ENCODE peak calls at places on chromosomes 2 and 18, in six cellular contexts. E is Panc1, M is SK-N-SH, P is pancreas, Z is ovary, O is HCT116. D is an unnamed sample.

GRCh38 chr18:1062592-1062991 is 157.9 kb downstream of the ADCYAP1 start:
- DNase-seq in E (no peak), M (no peak), P (no peak), Z (no peak), O (no peak), D (no peak)

GRCh38 chr2:38626326-38627031 is 23.8 kb upstream of the HNRNPLL start:
- DNase-seq in E (no peak), M (no peak), P (no peak), Z (no peak), O (no peak), D (no peak)

GRCh38 chr2:166784296-166784946 is 103.9 kb upstream of the XIRP2 start:
- DNase-seq in E (no peak), M (no peak), P (no peak), Z (no peak), O (no peak), D (no peak)

GRCh38 chr18:3722662-3723433 is 272.9 kb downstream of the TGIF1 start:
- DNase-seq in E (no peak), M (no peak), P (no peak), Z (no peak), O (no peak), D (no peak)

GRCh38 chr2:219689676-219690628 is 62.5 kb downstream of the SLC4A3 start:
- DNase-seq in E (no peak), M (peak; percentile 60), P (no peak), Z (peak; percentile 51), O (no peak), D (peak; percentile 77)

GRCh38 chr2:46144133-46144800 is 152.9 kb upstream of the EPAS1 start:
- DNase-seq in E (no peak), M (no peak), P (no peak), Z (no peak), O (no peak), D (no peak)

GRCh38 chr2:219119422-219120043 is 41.1 kb downstream of the NHEJ1 start:
- DNase-seq in E (no peak), M (peak; percentile 77), P (peak; percentile 51), Z (peak; percentile 44), O (peak; percentile 27), D (peak; percentile 83)

GRCh38 chr2:1626271-1626681 is 118.0 kb downstream of the PXDN start:
- DNase-seq in E (no peak), M (no peak), P (no peak), Z (no peak), O (no peak), D (no peak)

GRCh38 chr2:174613545-174613944 is 15.9 kb upstream of the WIPF1 start:
- DNase-seq in E (no peak), M (no peak), P (no peak), Z (no peak), O (no peak), D (no peak)
- H3K4me1 ChIP-seq in E (peaks cover 5% of the 10 kb centered on the region), M (peaks cover 14% of the 10 kb centered on the region), P (peaks cover 24% of the 10 kb centered on the region), Z (peaks cover 2% of the 10 kb centered on the region), O (no peaks in the 10 kb centered on the region), D (peaks cover 46% of the 10 kb centered on the region)

GRCh38 chr2:233400341-233400740 is 46.0 kb downstream of the DGKD start:
- DNase-seq in E (no peak), M (no peak), P (no peak), Z (no peak), O (no peak), D (no peak)

GRCh38 chr2:233402346-233402745 is 48.1 kb downstream of the DGKD start:
- DNase-seq in E (no peak), M (no peak), P (no peak), Z (no peak), O (no peak), D (no peak)

GRCh38 chr2:233400961-233401360 is 46.7 kb downstream of the DGKD start:
- DNase-seq in E (no peak), M (no peak), P (no peak), Z (no peak), O (no peak), D (no peak)

GRCh38 chr2:233402774-233403173 is 48.5 kb downstream of the DGKD start:
- DNase-seq in E (no peak), M (no peak), P (no peak), Z (no peak), O (no peak), D (no peak)

GRCh38 chr2:233399306-233400225 is 45.3 kb downstream of the DGKD start:
- DNase-seq in E (no peak), M (peak; percentile 41), P (no peak), Z (no peak), O (no peak), D (no peak)
- H3K4me1 ChIP-seq in E (no peaks in the 10 kb centered on the region), M (no peaks in the 10 kb centered on the region), P (no peaks in the 10 kb centered on the region), Z (peaks cover 4% of the 10 kb centered on the region), O (no peaks in the 10 kb centered on the region), D (peaks cover 6% of the 10 kb centered on the region)

GRCh38 chr18:69559604-69560003 is 158.9 kb downstream of the DOK6 start:
- DNase-seq in E (no peak), M (no peak), P (no peak), Z (no peak), O (no peak), D (no peak)

GRCh38 chr18:69557246-69557781 is 156.6 kb downstream of the DOK6 start:
- DNase-seq in E (no peak), M (no peak), P (no peak), Z (no peak), O (no peak), D (no peak)

DNA sequence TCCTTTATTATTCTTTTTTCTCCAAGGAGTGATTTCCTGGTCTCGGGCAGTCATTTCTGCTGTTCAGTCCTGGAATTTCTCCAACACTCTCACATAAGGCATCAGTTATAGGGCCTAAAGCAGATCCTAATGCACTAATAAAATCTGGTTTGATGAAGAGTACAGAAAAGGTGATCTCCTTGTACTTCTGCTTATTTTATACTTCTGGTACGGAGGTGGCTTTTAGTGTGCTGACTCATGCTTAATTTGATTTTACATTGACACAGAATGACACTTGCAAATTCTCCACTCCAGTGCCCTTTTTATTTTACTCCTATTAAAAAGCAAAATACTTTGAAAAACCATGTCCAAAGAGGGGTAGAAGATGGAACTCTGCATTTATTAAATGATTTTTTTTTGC is 157.4 kb downstream of the DOK6 start:
- DNase-seq in E (no peak), M (no peak), P (no peak), Z (no peak), O (no peak), D (no peak)
- H3K4me1 ChIP-seq in E (no peaks in the 10 kb centered on the region), M (no peaks in the 10 kb centered on the region), P (no peaks in the 10 kb centered on the region), Z (no peaks in the 10 kb centered on the region), O (no peaks in the 10 kb centered on the region), D (no peaks in the 10 kb centered on the region)

GRCh38 chr2:111166115-111166514 is 45.4 kb downstream of the BCL2L11 start:
- DNase-seq in E (no peak), M (no peak), P (no peak), Z (no peak), O (no peak), D (no peak)

GRCh38 chr2:111167238-111168162 is 46.8 kb downstream of the BCL2L11 start:
- DNase-seq in E (no peak), M (no peak), P (no peak), Z (no peak), O (no peak), D (no peak)

GRCh38 chr2:111169924-111170323 is 49.2 kb downstream of the BCL2L11 start:
- DNase-seq in E (no peak), M (no peak), P (no peak), Z (no peak), O (no peak), D (no peak)

GRCh38 chr2:111169268-111169667 is 48.6 kb downstream of the BCL2L11 start:
- DNase-seq in E (no peak), M (no peak), P (no peak), Z (no peak), O (no peak), D (no peak)

GRCh38 chr2:111168528-111168929 is 47.8 kb downstream of the BCL2L11 start:
- DNase-seq in E (peak; percentile 32), M (no peak), P (peak; percentile 47), Z (no peak), O (peak; percentile 48), D (peak; percentile 76)
- H3K4me1 ChIP-seq in E (peaks cover 19% of the 10 kb centered on the region), M (peaks cover 16% of the 10 kb centered on the region), P (peaks cover 15% of the 10 kb centered on the region), Z (no peaks in the 10 kb centered on the region), O (peaks cover 32% of the 10 kb centered on the region), D (peaks cover 17% of the 10 kb centered on the region)

GRCh38 chr2:148903294-148903693 is 28.3 kb downstream of the KIF5C start:
- DNase-seq in E (no peak), M (no peak), P (no peak), Z (no peak), O (no peak), D (no peak)

GRCh38 chr2:148907085-148907785 is 32.2 kb downstream of the KIF5C start:
- DNase-seq in E (no peak), M (no peak), P (no peak), Z (no peak), O (no peak), D (no peak)

GRCh38 chr2:148906136-148906535 is 31.1 kb downstream of the KIF5C start:
- DNase-seq in E (no peak), M (no peak), P (no peak), Z (no peak), O (no peak), D (peak; percentile 4)

GRCh38 chr2:148901142-148901541 is 26.1 kb downstream of the KIF5C start:
- DNase-seq in E (no peak), M (no peak), P (no peak), Z (no peak), O (no peak), D (no peak)

DNA sequence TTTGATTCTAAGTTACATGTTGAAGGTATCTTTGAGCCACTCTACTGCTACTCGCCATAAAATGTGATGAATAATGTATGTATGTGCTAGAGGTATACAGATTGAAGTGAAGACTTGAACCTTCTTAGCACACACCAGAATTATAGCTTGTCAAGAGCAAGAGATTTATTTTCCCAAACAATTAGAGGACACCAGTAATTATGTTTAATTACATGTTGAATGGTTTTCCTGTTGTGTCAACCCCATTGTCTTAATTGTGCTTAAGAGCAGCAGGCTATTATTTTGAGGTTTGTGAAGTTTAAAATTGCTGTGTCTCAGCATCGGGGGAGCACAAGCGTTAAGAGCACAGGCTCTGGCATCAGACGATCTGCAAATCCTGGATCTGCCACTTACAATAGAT is 28.9 kb downstream of the KIF5C start:
- DNase-seq in E (no peak), M (no peak), P (no peak), Z (no peak), O (no peak), D (no peak)
- H3K4me1 ChIP-seq in E (no peaks in the 10 kb centered on the region), M (no peaks in the 10 kb centered on the region), P (no peaks in the 10 kb centered on the region), Z (no peaks in the 10 kb centered on the region), O (no peaks in the 10 kb centered on the region), D (no peaks in the 10 kb centered on the region)

GRCh38 chr2:144479659-144480058 is 40.3 kb downstream of the ZEB2 start:
- DNase-seq in E (no peak), M (no peak), P (no peak), Z (no peak), O (no peak), D (no peak)
- H3K4me1 ChIP-seq in E (no peaks in the 10 kb centered on the region), M (peaks cover 15% of the 10 kb centered on the region), P (peaks cover 12% of the 10 kb centered on the region), Z (peaks cover 19% of the 10 kb centered on the region), O (no peaks in the 10 kb centered on the region), D (peaks cover 81% of the 10 kb centered on the region)

GRCh38 chr2:191402966-191403565 is 157.9 kb downstream of the MYO1B start:
- DNase-seq in E (no peak), M (no peak), P (no peak), Z (no peak), O (no peak), D (no peak)
- H3K4me1 ChIP-seq in E (no peaks in the 10 kb centered on the region), M (peaks cover 22% of the 10 kb centered on the region), P (peaks cover 27% of the 10 kb centered on the region), Z (no peaks in the 10 kb centered on the region), O (no peaks in the 10 kb centered on the region), D (peaks cover 42% of the 10 kb centered on the region)

GRCh38 chr2:134289225-134289624 is 35.4 kb downstream of the MGAT5 start:
- DNase-seq in E (no peak), M (no peak), P (no peak), Z (no peak), O (no peak), D (no peak)
- H3K4me1 ChIP-seq in E (no peaks in the 10 kb centered on the region), M (peaks cover 10% of the 10 kb centered on the region), P (peaks cover 10% of the 10 kb centered on the region), Z (no peaks in the 10 kb centered on the region), O (no peaks in the 10 kb centered on the region), D (peaks cover 15% of the 10 kb centered on the region)